ENCODE peak calls at places on chromosomes 12 and 14, in four cellular contexts. X is OCI-LY7, N is keratinocyte, P is right lobe of liver. D is an unnamed sample.

GRCh38 chr12:64088431-64089349 is 133.4 kb downstream of the KICS2 start:
- DNase-seq in N (peak; percentile 92), P (no peak), X (no peak), D (peak; percentile 87)

GRCh38 chr12:124422142-124422569 is 127.3 kb downstream of the RFLNA start:
- DNase-seq in N (peak; percentile 17), X (no peak), P (no peak), D (no peak)

GRCh38 chr14:68634874-68635601 is 157.8 kb downstream of the ZFP36L1 start:
- DNase-seq in X (no peak), P (no peak), N (no peak), D (no peak)

GRCh38 chr14:65281991-65282908 is 130.3 kb upstream of the FUT8 start:
- DNase-seq in N (no peak), X (peak; percentile 58), P (no peak), D (no peak)

GRCh38 chr14:96616168-96616681 is 114.0 kb downstream of the PAPOLA start:
- DNase-seq in X (no peak), P (no peak), N (no peak), D (no peak)

GRCh38 chr12:62603061-62603810 is 136.6 kb downstream of the MON2 start:
- DNase-seq in N (no peak), X (peak; percentile 94), P (peak; percentile 94), D (peak; percentile 72)

GRCh38 chr12:107309020-107309419 is 215.7 kb upstream of the CRY1 start:
- DNase-seq in N (no peak), X (no peak), P (no peak), D (no peak)

GRCh38 chr12:67202344-67203012 is 66.7 kb upstream of the CAND1 start:
- DNase-seq in P (no peak), N (no peak), X (no peak), D (no peak)

GRCh38 chr14:54622189-54622958 is 55.4 kb downstream of the SAMD4A start:
- DNase-seq in N (no peak), P (no peak), X (no peak), D (no peak)

GRCh38 chr12:127657036-127657435 is 609.9 kb upstream of the TMEM132C start:
- DNase-seq in P (no peak), X (no peak), N (no peak), D (no peak)

GRCh38 chr12:52081263-52081733 is 1.8 kb downstream of the SMIM41 start:
- DNase-seq in P (no peak), X (peak; percentile 93), N (no peak), D (no peak)

GRCh38 chr14:58738189-58738836 is 100.6 kb downstream of the DACT1 start:
- DNase-seq in P (no peak), X (no peak), N (peak; percentile 26), D (peak; percentile 78)

GRCh38 chr12:115623764-115624334 is 653.6 kb downstream of the MED13L start:
- DNase-seq in X (no peak), N (no peak), P (no peak), D (no peak)

GRCh38 chr14:96735509-96735908 is 61.7 kb upstream of the VRK1 start:
- DNase-seq in P (no peak), N (no peak), X (no peak), D (no peak)

GRCh38 chr12:75011120-75011519 is 198.5 kb downstream of the KCNC2 start:
- DNase-seq in P (no peak), X (no peak), N (no peak), D (no peak)

GRCh38 chr14:80974338-80975078 is 19.1 kb downstream of the TSHR start:
- DNase-seq in X (no peak), N (no peak), P (no peak), D (no peak)

GRCh38 chr12:124687695-124688301 is 120.4 kb upstream of the NCOR2 start:
- DNase-seq in N (no peak), X (no peak), P (no peak), D (no peak)

GRCh38 chr14:102848830-102849521 is 71.7 kb downstream of the TRAF3 start:
- DNase-seq in N (no peak), P (no peak), X (no peak), D (no peak)

GRCh38 chr12:92627511-92627910 is 75.3 kb upstream of the PLEKHG7 start:
- DNase-seq in P (no peak), N (no peak), X (no peak), D (no peak)

GRCh38 chr12:48779869-48780268 is 9.0 kb downstream of the ADCY6 start:
- DNase-seq in P (no peak), X (no peak), N (no peak), D (no peak)

DNA sequence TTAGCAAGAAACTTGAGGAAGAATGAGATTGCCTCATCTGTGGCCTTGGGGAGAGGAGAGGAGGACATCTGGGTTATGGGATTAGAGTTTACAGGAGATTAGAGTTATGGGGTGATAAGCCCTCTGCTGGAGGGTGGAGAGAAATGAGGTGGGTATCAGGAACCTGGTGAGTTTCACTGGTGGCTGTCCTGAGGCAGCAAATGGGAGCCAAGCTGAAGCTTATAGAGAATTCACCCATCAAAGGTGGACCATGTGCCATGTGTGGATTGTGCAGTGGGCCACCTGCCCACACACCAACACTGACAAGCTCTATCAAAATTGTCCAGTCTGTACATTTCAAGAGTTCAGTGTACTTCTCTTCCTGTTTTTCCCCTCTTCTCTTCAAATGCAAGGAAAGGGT is 135.3 kb downstream of the AEBP2 start:
- DNase-seq in N (no peak), X (peak; percentile 13), P (no peak), D (no peak)
- TF ChIP-seq CTCF in N (peak; percentile 22), X (peak; percentile 40), P (no peak), D (peak; percentile 25)

GRCh38 chr12:113932411-113933196 is 33.5 kb downstream of the RBM19 start:
- DNase-seq in N (no peak), X (no peak), P (peak; percentile 92), D (no peak)
- H3K27ac ChIP-seq in N (no peak overlapping the region), X (no peak overlapping the region), P (no peak overlapping the region), D (peak overlapping the region; percentile 61)

GRCh38 chr14:92653162-92653651 is 95.2 kb downstream of the LGMN start:
- DNase-seq in P (no peak), N (no peak), X (no peak), D (no peak)
- H3K4me3 ChIP-seq in P (peak overlapping the region; percentile 22), N (no peak overlapping the region), X (no peak overlapping the region), D (no peak overlapping the region)

GRCh38 chr14:88868558-88869159 is 44.2 kb downstream of the TTC8 start:
- DNase-seq in P (no peak), N (no peak), X (peak; percentile 21), D (no peak)
- TF ChIP-seq CTCF in P (peak; percentile 53), N (no peak), X (peak; percentile 72), D (peak; percentile 36)

DNA sequence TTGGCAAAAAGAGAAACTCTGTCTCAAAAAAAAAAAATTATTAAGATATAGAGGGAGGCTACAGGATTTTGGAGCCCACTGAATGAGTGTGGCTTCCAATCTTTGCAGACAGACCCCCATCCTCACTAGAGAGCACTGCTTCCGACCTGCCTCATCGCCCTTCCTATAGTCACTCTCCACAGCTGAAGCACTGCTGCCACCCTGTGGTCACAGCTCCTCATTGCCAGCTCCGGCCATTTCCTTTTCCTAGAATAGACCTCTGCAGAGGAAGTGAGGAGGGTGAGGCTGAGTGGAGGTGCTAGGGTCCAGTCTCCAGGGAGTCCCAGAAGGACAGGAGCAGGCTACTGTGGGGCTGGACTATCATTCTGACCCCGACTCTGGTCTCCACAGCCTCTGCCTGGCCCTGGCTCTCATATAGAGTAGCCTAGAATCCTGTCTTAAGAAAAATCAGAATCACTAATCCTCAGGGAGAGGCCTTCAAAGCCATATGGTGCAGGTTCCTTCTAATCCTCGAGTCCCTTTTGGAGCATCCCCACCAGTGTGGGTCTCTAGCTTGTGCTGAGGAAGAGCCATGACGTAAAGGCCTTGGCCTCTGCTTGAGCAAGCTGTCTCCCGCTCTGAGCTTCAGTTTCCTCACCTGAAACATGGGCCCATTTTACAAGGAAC is 1.4 kb upstream of the NPFF start:
- DNase-seq in P (peak; percentile 81), N (no peak), X (peak; percentile 88), D (peak; percentile 46)
- H3K27ac ChIP-seq in P (no peak overlapping the region), N (no peak overlapping the region), X (no peak overlapping the region), D (no peak overlapping the region)

GRCh38 chr12:109713187-109713984 is at the start of gene FAM222A:
- DNase-seq in X (peak; percentile 97), P (peak; percentile 98), N (peak; percentile 58), D (peak; percentile 85)

GRCh38 chr12:109715310-109716091 is 1.9 kb downstream of the FAM222A start:
- DNase-seq in N (no peak), P (no peak), X (no peak), D (no peak)

GRCh38 chr12:109716092-109716479 is 2.5 kb downstream of the FAM222A start:
- DNase-seq in N (no peak), X (no peak), P (no peak), D (no peak)

GRCh38 chr12:109714141-109714912 is 702 bp downstream of the FAM222A start:
- DNase-seq in P (peak; percentile 75), N (no peak), X (peak; percentile 68), D (no peak)

GRCh38 chr12:109714913-109715244 is 1.3 kb downstream of the FAM222A start:
- DNase-seq in P (no peak), N (no peak), X (no peak), D (no peak)
- H3K4me3 ChIP-seq in P (peak overlapping the region; percentile 61), N (no peak overlapping the region), X (peak overlapping the region; percentile 67), D (peak overlapping the region; percentile 34)

D was measured in AG04450.